ENCODE peak calls at places on chromosome 15, in nine cellular contexts. X is T-helper 17 cell; I is HuH-7.5; V is stimulated activated CD4-positive, alpha-beta T cell treated with anti-CD3 and anti-CD28 coated beads, TNF-alpha, amount 100 ng/mL, for 1 hour; S is D721Med; N is EL; O is NCI-H1417; Y is memory B cell; B is AG20443. G is an unnamed sample.

GRCh38 chr15:73540161-73540560 is 93.0 kb downstream of the NPTN start:
- DNase-seq in X (no peak), I (no peak), V (no peak), S (no peak), N (no peak), O (no peak), Y (no peak), B (no peak), G (no peak)

GRCh38 chr15:57706405-57707209 is at the start of gene POLR2M:
- DNase-seq in X (peak), I (peak), V (peak), S (peak), N (peak), O (peak), Y (peak), B (peak), G (peak)

GRCh38 chr15:72782993-72783562 is 480 bp downstream of the ADPGK start:
- DNase-seq in X (no peak), I (no peak), V (peak), S (no peak), N (peak), O (peak), Y (peak), B (no peak), G (no peak)

GRCh38 chr15:63045438-63046278 is 3.1 kb downstream of the TPM1 start:
- DNase-seq in X (no peak), I (no peak), V (no peak), S (no peak), N (peak), O (no peak), Y (no peak), B (no peak), G (no peak)

GRCh38 chr15:38611228-38611627 is 46.6 kb upstream of the RASGRP1 start:
- DNase-seq in X (no peak), I (no peak), V (no peak), S (no peak), N (no peak), O (no peak), Y (no peak), B (no peak), G (no peak)

GRCh38 chr15:74409225-74409624 is 24.5 kb downstream of the SEMA7A start:
- DNase-seq in X (no peak), I (no peak), V (no peak), S (no peak), N (no peak), O (no peak), Y (no peak), B (no peak), G (no peak)

GRCh38 chr15:74406992-74407705 is 26.6 kb downstream of the SEMA7A start:
- DNase-seq in X (no peak), I (no peak), V (no peak), S (no peak), N (peak), O (no peak), Y (no peak), B (peak), G (no peak)

GRCh38 chr15:48617619-48618018 is 27.9 kb downstream of the FBN1 start:
- DNase-seq in X (no peak), I (no peak), V (no peak), S (no peak), N (peak), O (no peak), Y (no peak), B (peak), G (no peak)

GRCh38 chr15:75669191-75669878 is 21.6 kb downstream of the SNX33 start:
- DNase-seq in X (no peak), I (no peak), V (no peak), S (no peak), N (peak), O (no peak), Y (no peak), B (no peak), G (no peak)

GRCh38 chr15:25481208-25481862 is 42.5 kb upstream of the UBE3A start:
- DNase-seq in X (no peak), I (no peak), V (no peak), S (no peak), N (no peak), O (peak), Y (no peak), B (peak), G (no peak)

GRCh38 chr15:56736881-56737707 is 3.8 kb upstream of the ZNF280D start:
- DNase-seq in X (no peak), I (no peak), V (no peak), S (no peak), N (no peak), O (no peak), Y (no peak), B (no peak), G (no peak)

GRCh38 chr15:40454904-40455391 is 14.2 kb downstream of the BAHD1 start:
- DNase-seq in X (no peak), I (no peak), V (no peak), S (no peak), N (peak), O (no peak), Y (no peak), B (no peak), G (no peak)

GRCh38 chr15:68700395-68701123 is 120.1 kb downstream of the ANP32A start:
- DNase-seq in X (no peak), I (no peak), V (no peak), S (peak), N (peak), O (peak), Y (no peak), B (peak), G (no peak)

GRCh38 chr15:40379853-40380252 is 2.7 kb upstream of the KNSTRN start:
- DNase-seq in X (no peak), I (no peak), V (no peak), S (no peak), N (peak), O (no peak), Y (no peak), B (peak), G (peak)

GRCh38 chr15:47571241-47571640 is 146.1 kb upstream of the SEMA6D start:
- DNase-seq in X (no peak), I (no peak), V (no peak), S (no peak), N (no peak), O (no peak), Y (no peak), B (no peak), G (no peak)

GRCh38 chr15:29090617-29091466 is 178.8 kb downstream of the NSMCE3 start:
- DNase-seq in X (peak), I (peak), V (peak), S (no peak), N (peak), O (no peak), Y (no peak), B (no peak), G (no peak)

GRCh38 chr15:45534821-45535220 is 12.3 kb upstream of the SLC30A4 start:
- DNase-seq in X (no peak), I (no peak), V (no peak), S (no peak), N (no peak), O (no peak), Y (no peak), B (no peak), G (no peak)

GRCh38 chr15:82051664-82052063 is 5.8 kb upstream of the MEX3B start:
- DNase-seq in X (no peak), I (no peak), V (no peak), S (no peak), N (peak), O (no peak), Y (no peak), B (no peak), G (no peak)

GRCh38 chr15:79071901-79072300 is 18.7 kb downstream of the RASGRF1 start:
- DNase-seq in X (no peak), I (no peak), V (no peak), S (no peak), N (no peak), O (no peak), Y (no peak), B (peak), G (no peak)

GRCh38 chr15:89321521-89322410 is 12.9 kb downstream of the POLG start:
- DNase-seq in X (no peak), I (peak), V (no peak), S (no peak), N (no peak), O (no peak), Y (no peak), B (no peak), G (no peak)

GRCh38 chr15:96851613-96852012 is 521.1 kb downstream of the NR2F2 start:
- DNase-seq in X (no peak), I (no peak), V (no peak), S (no peak), N (peak), O (no peak), Y (no peak), B (no peak), G (no peak)

GRCh38 chr15:69885182-69886041 is 212.3 kb downstream of the TLE3 start:
- DNase-seq in X (no peak), I (no peak), V (no peak), S (no peak), N (no peak), O (no peak), Y (no peak), B (no peak), G (no peak)